ENCODE peak calls at places on chromosomes 4 and X, in eight cellular contexts. One of them, this sample, is unnamed.
A peak's percentile ranks its signal among the peaks of the same experiment; 100 is the strongest.

GRCh38 chr4:123497328-123497727 is 100.7 kb downstream of the SPRY1 start:
- DNase-seq in AG20443: no peak
- DNase-seq in T-helper 17 cell: no peak
- DNase-seq in activated naive CD4-positive, alpha-beta T cell treated with Interleukin-2 at 50 U/mL for 16 hours: no peak
- DNase-seq in stimulated activated CD4-positive, alpha-beta T cell treated with anti-CD3 and anti-CD28 coated beads, Interleukin-15, amount 100 ng/mL, for 1 hour: no peak
- DNase-seq in amniotic epithelial cell: no peak
- DNase-seq in COR-L47: no peak
- DNase-seq in epithelial cell of prostate: no peak
- DNase-seq in this sample: no peak

GRCh38 chr4:84529169-84529751 is 30.2 kb upstream of the NKX6-1 start:
- DNase-seq in epithelial cell of prostate: no peak
- DNase-seq in COR-L47: peak; percentile 11
- DNase-seq in stimulated activated CD4-positive, alpha-beta T cell treated with anti-CD3 and anti-CD28 coated beads, Interleukin-15, amount 100 ng/mL, for 1 hour: no peak
- DNase-seq in AG20443: peak; percentile 28
- DNase-seq in activated naive CD4-positive, alpha-beta T cell treated with Interleukin-2 at 50 U/mL for 16 hours: no peak
- DNase-seq in T-helper 17 cell: no peak
- DNase-seq in amniotic epithelial cell: peak; percentile 13
- DNase-seq in this sample: peak; percentile 48

GRCh38 chrX:18983711-18984380 is at the start of gene PHKA2:
- DNase-seq in amniotic epithelial cell: no peak
- DNase-seq in stimulated activated CD4-positive, alpha-beta T cell treated with anti-CD3 and anti-CD28 coated beads, Interleukin-15, amount 100 ng/mL, for 1 hour: no peak
- DNase-seq in COR-L47: peak; percentile 43
- DNase-seq in epithelial cell of prostate: no peak
- DNase-seq in AG20443: peak; percentile 73
- DNase-seq in T-helper 17 cell: peak; percentile 51
- DNase-seq in activated naive CD4-positive, alpha-beta T cell treated with Interleukin-2 at 50 U/mL for 16 hours: no peak
- DNase-seq in this sample: peak; percentile 79

GRCh38 chrX:135434258-135435138 is 12.8 kb downstream of the SMIM10L2A start:
- DNase-seq in epithelial cell of prostate: no peak
- DNase-seq in AG20443: no peak
- DNase-seq in T-helper 17 cell: no peak
- DNase-seq in COR-L47: no peak
- DNase-seq in amniotic epithelial cell: no peak
- DNase-seq in stimulated activated CD4-positive, alpha-beta T cell treated with anti-CD3 and anti-CD28 coated beads, Interleukin-15, amount 100 ng/mL, for 1 hour: no peak
- DNase-seq in activated naive CD4-positive, alpha-beta T cell treated with Interleukin-2 at 50 U/mL for 16 hours: no peak
- DNase-seq in this sample: no peak

GRCh38 chr4:40043786-40044185 is 12.9 kb upstream of the N4BP2 start:
- DNase-seq in COR-L47: no peak
- DNase-seq in activated naive CD4-positive, alpha-beta T cell treated with Interleukin-2 at 50 U/mL for 16 hours: no peak
- DNase-seq in T-helper 17 cell: no peak
- DNase-seq in AG20443: no peak
- DNase-seq in amniotic epithelial cell: no peak
- DNase-seq in stimulated activated CD4-positive, alpha-beta T cell treated with anti-CD3 and anti-CD28 coated beads, Interleukin-15, amount 100 ng/mL, for 1 hour: no peak
- DNase-seq in epithelial cell of prostate: no peak
- DNase-seq in this sample: no peak

GRCh38 chr4:56666279-56666678 is 14.8 kb downstream of the HOPX start:
- DNase-seq in AG20443: no peak
- DNase-seq in COR-L47: no peak
- DNase-seq in stimulated activated CD4-positive, alpha-beta T cell treated with anti-CD3 and anti-CD28 coated beads, Interleukin-15, amount 100 ng/mL, for 1 hour: no peak
- DNase-seq in T-helper 17 cell: no peak
- DNase-seq in epithelial cell of prostate: no peak
- DNase-seq in activated naive CD4-positive, alpha-beta T cell treated with Interleukin-2 at 50 U/mL for 16 hours: no peak
- DNase-seq in amniotic epithelial cell: peak; percentile 30
- DNase-seq in this sample: no peak

GRCh38 chrX:71302461-71303213 is 1.1 kb downstream of the ITGB1BP2 start:
- DNase-seq in epithelial cell of prostate: no peak
- DNase-seq in COR-L47: no peak
- DNase-seq in amniotic epithelial cell: no peak
- DNase-seq in AG20443: no peak
- DNase-seq in stimulated activated CD4-positive, alpha-beta T cell treated with anti-CD3 and anti-CD28 coated beads, Interleukin-15, amount 100 ng/mL, for 1 hour: no peak
- DNase-seq in T-helper 17 cell: no peak
- DNase-seq in activated naive CD4-positive, alpha-beta T cell treated with Interleukin-2 at 50 U/mL for 16 hours: no peak
- DNase-seq in this sample: no peak

GRCh38 chrX:85109235-85109634 is 105.6 kb downstream of the APOOL start:
- DNase-seq in T-helper 17 cell: no peak
- DNase-seq in activated naive CD4-positive, alpha-beta T cell treated with Interleukin-2 at 50 U/mL for 16 hours: no peak
- DNase-seq in epithelial cell of prostate: no peak
- DNase-seq in stimulated activated CD4-positive, alpha-beta T cell treated with anti-CD3 and anti-CD28 coated beads, Interleukin-15, amount 100 ng/mL, for 1 hour: no peak
- DNase-seq in COR-L47: no peak
- DNase-seq in AG20443: peak; percentile 11
- DNase-seq in amniotic epithelial cell: no peak
- DNase-seq in this sample: no peak

GRCh38 chr4:102217775-102218174 is 127.5 kb downstream of the SLC39A8 start:
- DNase-seq in T-helper 17 cell: no peak
- DNase-seq in epithelial cell of prostate: no peak
- DNase-seq in amniotic epithelial cell: no peak
- DNase-seq in activated naive CD4-positive, alpha-beta T cell treated with Interleukin-2 at 50 U/mL for 16 hours: no peak
- DNase-seq in stimulated activated CD4-positive, alpha-beta T cell treated with anti-CD3 and anti-CD28 coated beads, Interleukin-15, amount 100 ng/mL, for 1 hour: no peak
- DNase-seq in COR-L47: no peak
- DNase-seq in AG20443: no peak
- DNase-seq in this sample: no peak

GRCh38 chrX:64394874-64395567 is at the start of gene MTMR8:
- DNase-seq in AG20443: peak; percentile 2
- DNase-seq in T-helper 17 cell: peak; percentile 57
- DNase-seq in COR-L47: no peak
- DNase-seq in stimulated activated CD4-positive, alpha-beta T cell treated with anti-CD3 and anti-CD28 coated beads, Interleukin-15, amount 100 ng/mL, for 1 hour: peak; percentile 51
- DNase-seq in epithelial cell of prostate: no peak
- DNase-seq in activated naive CD4-positive, alpha-beta T cell treated with Interleukin-2 at 50 U/mL for 16 hours: peak; percentile 80
- DNase-seq in amniotic epithelial cell: no peak
- DNase-seq in this sample: peak; percentile 2

GRCh38 chr4:139011220-139011950 is 4.2 kb upstream of the NOCT start:
- DNase-seq in AG20443: no peak
- DNase-seq in activated naive CD4-positive, alpha-beta T cell treated with Interleukin-2 at 50 U/mL for 16 hours: no peak
- DNase-seq in epithelial cell of prostate: no peak
- DNase-seq in amniotic epithelial cell: no peak
- DNase-seq in COR-L47: no peak
- DNase-seq in stimulated activated CD4-positive, alpha-beta T cell treated with anti-CD3 and anti-CD28 coated beads, Interleukin-15, amount 100 ng/mL, for 1 hour: no peak
- DNase-seq in T-helper 17 cell: no peak
- DNase-seq in this sample: no peak

GRCh38 chrX:151902813-151903591 is 9.7 kb upstream of the MAGEA4 start:
- DNase-seq in activated naive CD4-positive, alpha-beta T cell treated with Interleukin-2 at 50 U/mL for 16 hours: no peak
- DNase-seq in amniotic epithelial cell: peak; percentile 86
- DNase-seq in epithelial cell of prostate: peak; percentile 26
- DNase-seq in COR-L47: no peak
- DNase-seq in T-helper 17 cell: no peak
- DNase-seq in stimulated activated CD4-positive, alpha-beta T cell treated with anti-CD3 and anti-CD28 coated beads, Interleukin-15, amount 100 ng/mL, for 1 hour: no peak
- DNase-seq in AG20443: peak; percentile 83
- DNase-seq in this sample: peak; percentile 77

GRCh38 chr4:5863461-5864113 is 29.3 kb downstream of the CRMP1 start:
- DNase-seq in epithelial cell of prostate: peak; percentile 90
- DNase-seq in stimulated activated CD4-positive, alpha-beta T cell treated with anti-CD3 and anti-CD28 coated beads, Interleukin-15, amount 100 ng/mL, for 1 hour: no peak
- DNase-seq in T-helper 17 cell: no peak
- DNase-seq in activated naive CD4-positive, alpha-beta T cell treated with Interleukin-2 at 50 U/mL for 16 hours: peak; percentile 42
- DNase-seq in COR-L47: no peak
- DNase-seq in AG20443: peak; percentile 67
- DNase-seq in amniotic epithelial cell: peak; percentile 74
- DNase-seq in this sample: peak; percentile 56

GRCh38 chrX:103376979-103377324 is 614 bp downstream of the BEX3 start:
- DNase-seq in T-helper 17 cell: no peak
- DNase-seq in COR-L47: peak; percentile 39
- DNase-seq in stimulated activated CD4-positive, alpha-beta T cell treated with anti-CD3 and anti-CD28 coated beads, Interleukin-15, amount 100 ng/mL, for 1 hour: no peak
- DNase-seq in AG20443: peak; percentile 22
- DNase-seq in activated naive CD4-positive, alpha-beta T cell treated with Interleukin-2 at 50 U/mL for 16 hours: peak; percentile 1
- DNase-seq in amniotic epithelial cell: no peak
- DNase-seq in epithelial cell of prostate: no peak
- DNase-seq in this sample: peak; percentile 31

GRCh38 chr4:99185581-99185980 is 33.5 kb downstream of the ADH6 start:
- DNase-seq in AG20443: no peak
- DNase-seq in COR-L47: no peak
- DNase-seq in activated naive CD4-positive, alpha-beta T cell treated with Interleukin-2 at 50 U/mL for 16 hours: no peak
- DNase-seq in amniotic epithelial cell: no peak
- DNase-seq in epithelial cell of prostate: no peak
- DNase-seq in T-helper 17 cell: no peak
- DNase-seq in stimulated activated CD4-positive, alpha-beta T cell treated with anti-CD3 and anti-CD28 coated beads, Interleukin-15, amount 100 ng/mL, for 1 hour: no peak
- DNase-seq in this sample: no peak

GRCh38 chr4:126727461-126727860 is 905.3 kb upstream of the INTU start:
- DNase-seq in epithelial cell of prostate: no peak
- DNase-seq in amniotic epithelial cell: peak; percentile 60
- DNase-seq in stimulated activated CD4-positive, alpha-beta T cell treated with anti-CD3 and anti-CD28 coated beads, Interleukin-15, amount 100 ng/mL, for 1 hour: no peak
- DNase-seq in T-helper 17 cell: no peak
- DNase-seq in COR-L47: no peak
- DNase-seq in activated naive CD4-positive, alpha-beta T cell treated with Interleukin-2 at 50 U/mL for 16 hours: no peak
- DNase-seq in AG20443: peak; percentile 25
- DNase-seq in this sample: peak; percentile 35

GRCh38 chrX:49166914-49167739 is 4.6 kb downstream of the MAGIX start:
- DNase-seq in T-helper 17 cell: peak; percentile 48
- DNase-seq in epithelial cell of prostate: no peak
- DNase-seq in activated naive CD4-positive, alpha-beta T cell treated with Interleukin-2 at 50 U/mL for 16 hours: peak; percentile 63
- DNase-seq in AG20443: peak; percentile 67
- DNase-seq in amniotic epithelial cell: peak; percentile 78
- DNase-seq in COR-L47: peak; percentile 38
- DNase-seq in stimulated activated CD4-positive, alpha-beta T cell treated with anti-CD3 and anti-CD28 coated beads, Interleukin-15, amount 100 ng/mL, for 1 hour: peak; percentile 41
- DNase-seq in this sample: no peak